ENCODE peak calls at places on chromosome 21, in five cellular contexts. One of them, this sample, is unnamed.

GRCh38 chr21:25234857-25235801 is 372.2 kb downstream of the MRPL39 start:
- DNase-seq in C1 segment of cervical spinal cord: no peak
- DNase-seq in epithelial cell of esophagus: no peak
- DNase-seq in HCT116: no peak
- DNase-seq in NCI-H1105: no peak
- DNase-seq in this sample: no peak

GRCh38 chr21:44533121-44533890 is 6.7 kb downstream of the KRTAP10-1 start:
- DNase-seq in C1 segment of cervical spinal cord: no peak
- DNase-seq in epithelial cell of esophagus: no peak
- DNase-seq in HCT116: no peak
- DNase-seq in NCI-H1105: no peak
- DNase-seq in this sample: no peak

GRCh38 chr21:39141502-39141901 is 41.7 kb downstream of the PSMG1 start:
- DNase-seq in C1 segment of cervical spinal cord: no peak
- DNase-seq in epithelial cell of esophagus: no peak
- DNase-seq in HCT116: no peak
- DNase-seq in NCI-H1105: no peak
- DNase-seq in this sample: no peak

GRCh38 chr21:39051561-39051949 is 131.7 kb downstream of the PSMG1 start:
- DNase-seq in C1 segment of cervical spinal cord: no peak
- DNase-seq in epithelial cell of esophagus: peak; percentile 99
- DNase-seq in HCT116: no peak
- DNase-seq in NCI-H1105: no peak
- DNase-seq in this sample: no peak

GRCh38 chr21:32742470-32742869 is 14.7 kb upstream of the SYNJ1 start:
- DNase-seq in C1 segment of cervical spinal cord: no peak
- DNase-seq in epithelial cell of esophagus: no peak
- DNase-seq in HCT116: no peak
- DNase-seq in NCI-H1105: no peak
- DNase-seq in this sample: no peak

GRCh38 chr21:46559291-46559983 is 45.4 kb downstream of the S100B start:
- DNase-seq in C1 segment of cervical spinal cord: no peak
- DNase-seq in epithelial cell of esophagus: no peak
- DNase-seq in HCT116: no peak
- DNase-seq in NCI-H1105: no peak
- DNase-seq in this sample: no peak

GRCh38 chr21:15741510-15741909 is 11.7 kb downstream of the USP25 start:
- DNase-seq in C1 segment of cervical spinal cord: no peak
- DNase-seq in epithelial cell of esophagus: peak; percentile 24
- DNase-seq in HCT116: no peak
- DNase-seq in NCI-H1105: no peak
- DNase-seq in this sample: no peak

GRCh38 chr21:41217656-41218380 is 49.9 kb downstream of the BACE2 start:
- DNase-seq in C1 segment of cervical spinal cord: no peak
- DNase-seq in epithelial cell of esophagus: no peak
- DNase-seq in HCT116: no peak
- DNase-seq in NCI-H1105: no peak
- DNase-seq in this sample: peak; percentile 58

GRCh38 chr21:33791058-33791457 is 124.5 kb downstream of the ATP5PO start:
- DNase-seq in C1 segment of cervical spinal cord: no peak
- DNase-seq in epithelial cell of esophagus: no peak
- DNase-seq in HCT116: no peak
- DNase-seq in NCI-H1105: no peak
- DNase-seq in this sample: no peak

GRCh38 chr21:45592208-45592619 is 50.0 kb upstream of the SLC19A1 start:
- DNase-seq in C1 segment of cervical spinal cord: no peak
- DNase-seq in epithelial cell of esophagus: no peak
- DNase-seq in HCT116: no peak
- DNase-seq in NCI-H1105: no peak
- DNase-seq in this sample: no peak

GRCh38 chr21:38952890-38953289 is 147.2 kb downstream of the ETS2 start:
- DNase-seq in C1 segment of cervical spinal cord: no peak
- DNase-seq in epithelial cell of esophagus: peak; percentile 16
- DNase-seq in HCT116: no peak
- DNase-seq in NCI-H1105: no peak
- DNase-seq in this sample: no peak

GRCh38 chr21:26148834-26149354 is 21.7 kb downstream of the APP start:
- DNase-seq in C1 segment of cervical spinal cord: no peak
- DNase-seq in epithelial cell of esophagus: peak; percentile 58
- DNase-seq in HCT116: no peak
- DNase-seq in NCI-H1105: no peak
- DNase-seq in this sample: no peak